ENCODE peak calls at places on chromosomes 11 and 22, in five cellular contexts. Z, J, U, I and O are unnamed samples.

GRCh38 chr11:29627541-29627940 is 389.3 kb downstream of the KCNA4 start:
- DNase-seq in Z (no peak), J (no peak), U (no peak), I (no peak), O (no peak)

GRCh38 chr11:77580712-77581337 is 8.9 kb upstream of the AQP11 start:
- DNase-seq in Z (no peak), J (no peak), U (no peak), I (no peak), O (no peak)

GRCh38 chr11:47714554-47715081 is 551 bp downstream of the AGBL2 start:
- DNase-seq in Z (no peak), J (no peak), U (no peak), I (peak; percentile 15), O (no peak)

GRCh38 chr11:112610996-112611795 is 350.0 kb upstream of the NCAM1 start:
- DNase-seq in Z (no peak), J (no peak), U (no peak), I (peak; percentile 21), O (no peak)

GRCh38 chr11:41437006-41437405 is 22.4 kb downstream of the LRRC4C start:
- DNase-seq in Z (no peak), J (no peak), U (no peak), I (no peak), O (no peak)

GRCh38 chr11:68977781-68978625 is 2.8 kb downstream of the MRGPRD start:
- DNase-seq in Z (no peak), J (no peak), U (peak; percentile 20), I (no peak), O (no peak)

GRCh38 chr11:128903248-128904041 is 12.3 kb downstream of the KCNJ5 start:
- DNase-seq in Z (peak; percentile 47), J (no peak), U (peak; percentile 60), I (peak; percentile 64), O (no peak)

GRCh38 chr22:40348025-40348658 is 1.8 kb downstream of the ADSL start:
- DNase-seq in Z (peak; percentile 43), J (no peak), U (no peak), I (peak; percentile 38), O (no peak)

GRCh38 chr11:118917488-118918127 is 8.1 kb downstream of the BCL9L start:
- DNase-seq in Z (peak; percentile 89), J (no peak), U (no peak), I (peak; percentile 72), O (peak; percentile 74)

GRCh38 chr11:36488096-36488495 is 22.0 kb downstream of the TRAF6 start:
- DNase-seq in Z (no peak), J (no peak), U (no peak), I (no peak), O (no peak)

GRCh38 chr11:66970808-66971442 is 4.2 kb upstream of the C11orf86 start:
- DNase-seq in Z (peak; percentile 38), J (no peak), U (no peak), I (peak; percentile 91), O (peak; percentile 98)

GRCh38 chr22:42258126-42258525 is 12.3 kb downstream of the TCF20 start:
- DNase-seq in Z (no peak), J (no peak), U (no peak), I (no peak), O (no peak)

GRCh38 chr11:29093416-29093815 is 923.4 kb downstream of the KCNA4 start:
- DNase-seq in Z (no peak), J (no peak), U (no peak), I (peak; percentile 2), O (no peak)

GRCh38 chr11:129190087-129190486 is 2.0 kb downstream of the ARHGAP32 start:
- DNase-seq in Z (no peak), J (no peak), U (no peak), I (no peak), O (peak; percentile 48)

GRCh38 chr22:27215826-27216320 is 558.5 kb downstream of the MIAT start:
- DNase-seq in Z (no peak), J (no peak), U (peak; percentile 14), I (no peak), O (no peak)

GRCh38 chr11:64234840-64235379 is 526 bp downstream of the VEGFB start:
- DNase-seq in Z (peak; percentile 73), J (no peak), U (no peak), I (no peak), O (no peak)

GRCh38 chr11:22666700-22667439 is 459 bp downstream of the GAS2 start:
- DNase-seq in Z (peak; percentile 77), J (peak; percentile 76), U (peak; percentile 67), I (no peak), O (no peak)

GRCh38 chr11:13343067-13343466 is 65.5 kb downstream of the BMAL1 start:
- DNase-seq in Z (no peak), J (no peak), U (no peak), I (no peak), O (no peak)

GRCh38 chr11:122229611-122230386 is 113.8 kb upstream of the BLID start:
- DNase-seq in Z (no peak), J (no peak), U (peak; percentile 68), I (no peak), O (no peak)

GRCh38 chr11:108565653-108566052 is 27.9 kb downstream of the EXPH5 start:
- DNase-seq in Z (no peak), J (no peak), U (no peak), I (no peak), O (no peak)

GRCh38 chr11:75765116-75765515 is 3.5 kb upstream of the DGAT2 start:
- DNase-seq in Z (no peak), J (no peak), U (no peak), I (no peak), O (no peak)

GRCh38 chr22:37285937-37286336 is 3.6 kb downstream of the CYTH4 start:
- DNase-seq in Z (no peak), J (no peak), U (no peak), I (no peak), O (no peak)

GRCh38 chr11:5004429-5005274 is 10.0 kb downstream of the OR51L1 start:
- DNase-seq in Z (peak; percentile 49), J (no peak), U (peak; percentile 40), I (peak; percentile 18), O (peak; percentile 15)

GRCh38 chr11:17218403-17218802 is 10.6 kb upstream of the PIK3C2A start:
- DNase-seq in Z (no peak), J (no peak), U (no peak), I (no peak), O (no peak)

GRCh38 chr22:17988800-17989513 is 35.4 kb downstream of the MICAL3 start:
- DNase-seq in Z (no peak), J (no peak), U (no peak), I (no peak), O (no peak)

GRCh38 chr11:58927393-58928081 is 11.8 kb upstream of the GLYATL1 start:
- DNase-seq in Z (peak; percentile 76), J (peak; percentile 73), U (peak; percentile 99), I (no peak), O (no peak)

GRCh38 chr11:64276653-64277431 is 7.6 kb downstream of the BAD start:
- DNase-seq in Z (no peak), J (peak; percentile 66), U (no peak), I (peak; percentile 86), O (no peak)

GRCh38 chr11:56670984-56671383 is 7.5 kb downstream of the OR5AR1 start:
- DNase-seq in Z (no peak), J (no peak), U (no peak), I (no peak), O (no peak)

GRCh38 chr11:2892215-2893020 is 6.8 kb upstream of the CDKN1C start:
- DNase-seq in Z (peak; percentile 73), J (no peak), U (peak; percentile 88), I (no peak), O (peak; percentile 19)

DNA sequence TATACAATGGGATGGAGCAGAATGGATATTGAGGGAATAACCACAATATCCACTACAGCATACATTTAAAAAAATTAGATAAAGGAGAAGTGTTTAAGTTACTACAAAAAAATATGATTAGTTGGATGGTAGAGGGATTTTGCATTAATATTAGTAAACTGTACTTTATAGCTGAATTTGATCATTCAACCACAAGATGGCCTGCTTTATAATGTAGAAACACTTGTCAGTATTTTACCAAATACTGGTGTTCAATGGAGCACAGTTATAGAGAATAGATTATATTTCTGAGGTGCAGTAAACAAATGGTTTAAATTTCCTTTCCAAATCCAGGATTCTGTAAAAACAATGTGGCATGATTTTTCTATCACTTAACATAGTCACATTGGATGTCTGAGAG is 818.8 kb upstream of the CHORDC1 start:
- DNase-seq in Z (no peak), J (no peak), U (no peak), I (no peak), O (no peak)
- TF ChIP-seq CTCF in Z (no peak), J (peak; percentile 14), U (no peak), I (no peak), O (no peak)

GRCh38 chr11:12087075-12087775 is 23.2 kb upstream of the MICAL2 start:
- DNase-seq in Z (no peak), J (no peak), U (no peak), I (peak; percentile 36), O (no peak)
- TF ChIP-seq CTCF in Z (no peak), J (no peak), U (peak; percentile 30), I (no peak), O (peak; percentile 14)

GRCh38 chr11:328012-328411 is 7.4 kb upstream of the IFITM3 start:
- DNase-seq in Z (no peak), J (no peak), U (no peak), I (no peak), O (no peak)

GRCh38 chr11:330307-330693 is 9.6 kb upstream of the IFITM3 start:
- DNase-seq in Z (no peak), J (no peak), U (peak; percentile 39), I (no peak), O (no peak)

GRCh38 chr11:331332-332060 is 10.8 kb upstream of the IFITM3 start:
- DNase-seq in Z (no peak), J (no peak), U (peak; percentile 27), I (no peak), O (no peak)

GRCh38 chr11:330694-331314 is 10.1 kb upstream of the IFITM3 start:
- DNase-seq in Z (no peak), J (no peak), U (peak; percentile 26), I (no peak), O (no peak)

GRCh38 chr11:329886-330253 is 9.2 kb upstream of the IFITM3 start:
- DNase-seq in Z (no peak), J (no peak), U (no peak), I (no peak), O (no peak)
- TF ChIP-seq CTCF in Z (no peak), J (no peak), U (no peak), I (no peak), O (no peak)

DNA sequence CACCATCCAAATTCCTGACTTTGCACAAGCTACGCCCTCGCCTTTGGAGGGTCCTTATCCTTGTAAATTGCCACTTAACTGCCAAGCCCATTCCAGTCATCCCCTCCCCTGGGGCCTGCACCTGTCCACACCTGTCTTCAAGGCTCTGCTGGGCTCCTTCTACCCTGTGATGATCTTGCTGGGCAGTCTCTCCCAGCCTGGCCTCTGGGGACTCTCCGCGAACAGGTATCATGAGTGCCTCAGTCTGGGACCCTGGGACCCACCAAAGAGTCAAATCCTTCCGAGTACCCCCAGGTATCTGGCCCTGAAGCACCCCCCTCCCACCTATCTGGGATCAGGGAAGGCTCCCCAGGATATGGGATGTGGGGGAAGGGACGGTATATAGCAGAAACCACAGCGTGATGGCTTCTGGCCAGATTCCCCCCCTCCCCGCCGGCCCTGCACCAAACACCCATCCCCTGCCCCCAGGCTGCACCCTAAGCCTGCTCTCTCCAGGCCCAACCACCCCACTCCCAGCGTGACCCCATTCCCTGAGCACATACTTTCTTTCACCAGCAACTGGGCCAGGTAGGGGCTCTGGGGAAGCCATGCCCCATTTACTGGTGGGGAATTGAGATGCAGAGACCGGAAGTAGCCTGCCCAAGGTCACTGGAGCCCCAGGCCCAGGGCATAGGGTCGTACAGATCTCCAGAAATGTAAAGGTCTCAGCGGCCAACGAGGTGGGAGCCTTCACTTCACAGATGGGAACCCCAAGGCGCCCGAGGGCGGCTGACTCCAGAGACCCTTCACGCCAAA is 718 bp downstream of the ARAP1 start:
- DNase-seq in Z (no peak), J (no peak), U (no peak), I (no peak), O (no peak)
- TF ChIP-seq CTCF in Z (no peak), J (no peak), U (no peak), I (no peak), O (no peak)